ENCODE peak calls at places on chromosomes 16 and 17, in four cellular contexts. X, P, E and R are unnamed samples.

GRCh38 chr17:35344262-35344661 is 29.2 kb downstream of the SLFN11 start:
- DNase-seq in X (no peak), P (no peak), E (no peak), R (no peak)

GRCh38 chr16:27169511-27170071 is 33.7 kb upstream of the KDM8 start:
- DNase-seq in X (no peak), P (no peak), E (peak; percentile 53), R (no peak)

GRCh38 chr16:69105501-69106361 is at the start of gene HAS3:
- DNase-seq in X (peak; percentile 67), P (peak; percentile 74), E (peak; percentile 34), R (peak; percentile 83)

GRCh38 chr16:9138021-9138680 is 46.7 kb downstream of the HAPSTR1 start:
- DNase-seq in X (no peak), P (no peak), E (no peak), R (no peak)

GRCh38 chr16:12763517-12763916 is 40.2 kb downstream of the CPPED1 start:
- DNase-seq in X (no peak), P (no peak), E (peak; percentile 65), R (no peak)

GRCh38 chr16:11914759-11915643 is 755 bp downstream of the GSPT1 start:
- DNase-seq in X (peak; percentile 24), P (peak; percentile 22), E (no peak), R (peak; percentile 75)

GRCh38 chr16:80924372-80924978 is 82.2 kb downstream of the CMC2 start:
- DNase-seq in X (peak; percentile 76), P (peak; percentile 87), E (peak; percentile 54), R (peak; percentile 72)

GRCh38 chr17:28547623-28548416 is 4.6 kb downstream of the UNC119 start:
- DNase-seq in X (peak; percentile 71), P (peak; percentile 93), E (peak; percentile 60), R (peak; percentile 68)

GRCh38 chr16:57514891-57515600 is 21.3 kb downstream of the CCDC102A start:
- DNase-seq in X (no peak), P (no peak), E (no peak), R (no peak)

GRCh38 chr16:77290451-77291110 is 91.4 kb downstream of the SYCE1L start:
- DNase-seq in X (no peak), P (no peak), E (no peak), R (no peak)

GRCh38 chr16:79093554-79093967 is 507.0 kb downstream of the MAF start:
- DNase-seq in X (no peak), P (no peak), E (no peak), R (peak; percentile 17)

GRCh38 chr16:3029499-3030127 is 5.8 kb downstream of the THOC6 start:
- DNase-seq in X (no peak), P (no peak), E (no peak), R (peak; percentile 59)

GRCh38 chr17:45759761-45760160 is 24.4 kb upstream of the CRHR1 start:
- DNase-seq in X (peak; percentile 26), P (no peak), E (no peak), R (peak; percentile 51)

GRCh38 chr16:503150-504071 is 24.1 kb upstream of the CAPN15 start:
- DNase-seq in X (no peak), P (no peak), E (no peak), R (no peak)

GRCh38 chr17:62064029-62064790 is 868 bp downstream of the MED13 start:
- DNase-seq in X (no peak), P (no peak), E (no peak), R (no peak)

GRCh38 chr16:66905633-66906539 is 12.8 kb downstream of the CDH16 start:
- DNase-seq in X (peak; percentile 55), P (peak; percentile 55), E (peak; percentile 99), R (peak; percentile 96)

GRCh38 chr16:2686912-2687507 is 4.7 kb downstream of the KCTD5 start:
- DNase-seq in X (no peak), P (no peak), E (no peak), R (peak; percentile 9)

GRCh38 chr17:29145289-29146058 is 34.7 kb downstream of the MYO18A start:
- DNase-seq in X (peak; percentile 53), P (peak; percentile 67), E (peak; percentile 68), R (peak; percentile 65)

GRCh38 chr17:34117332-34117731 is 137.8 kb upstream of the CCL2 start:
- DNase-seq in X (no peak), P (no peak), E (no peak), R (no peak)
- TF ChIP-seq ELF4 in X (no peak), P (no peak), E (no peak), R (no peak)

DNA sequence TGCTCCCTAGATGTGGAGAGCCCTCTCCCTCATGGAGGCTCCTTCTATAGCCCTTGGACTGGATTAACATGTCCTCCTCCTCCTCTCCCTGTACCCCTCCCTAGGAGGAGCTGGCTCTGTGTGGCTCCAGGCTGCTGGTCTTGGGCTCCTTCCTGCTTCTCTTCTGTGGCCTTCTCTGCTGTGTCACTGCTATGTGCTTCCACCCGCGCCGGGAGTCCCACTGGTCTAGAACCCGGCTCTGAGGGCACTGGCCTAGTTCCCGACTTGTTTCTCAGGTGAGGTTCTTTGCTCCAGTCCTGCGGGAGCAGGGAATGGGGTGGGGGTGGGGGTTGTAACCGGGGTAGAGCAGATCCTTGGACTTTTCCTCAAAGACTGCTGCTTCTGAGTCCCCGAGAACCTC is 2.4 kb upstream of the TAOK2 start:
- DNase-seq in X (no peak), P (no peak), E (no peak), R (no peak)
- TF ChIP-seq ELF4 in X (no peak), P (no peak), E (no peak), R (no peak)

GRCh38 chr16:54118846-54119245 is 167.7 kb downstream of the IRX3 start:
- DNase-seq in X (no peak), P (no peak), E (no peak), R (no peak)
- TF ChIP-seq ELF4 in X (no peak), P (no peak), E (no peak), R (no peak)

DNA sequence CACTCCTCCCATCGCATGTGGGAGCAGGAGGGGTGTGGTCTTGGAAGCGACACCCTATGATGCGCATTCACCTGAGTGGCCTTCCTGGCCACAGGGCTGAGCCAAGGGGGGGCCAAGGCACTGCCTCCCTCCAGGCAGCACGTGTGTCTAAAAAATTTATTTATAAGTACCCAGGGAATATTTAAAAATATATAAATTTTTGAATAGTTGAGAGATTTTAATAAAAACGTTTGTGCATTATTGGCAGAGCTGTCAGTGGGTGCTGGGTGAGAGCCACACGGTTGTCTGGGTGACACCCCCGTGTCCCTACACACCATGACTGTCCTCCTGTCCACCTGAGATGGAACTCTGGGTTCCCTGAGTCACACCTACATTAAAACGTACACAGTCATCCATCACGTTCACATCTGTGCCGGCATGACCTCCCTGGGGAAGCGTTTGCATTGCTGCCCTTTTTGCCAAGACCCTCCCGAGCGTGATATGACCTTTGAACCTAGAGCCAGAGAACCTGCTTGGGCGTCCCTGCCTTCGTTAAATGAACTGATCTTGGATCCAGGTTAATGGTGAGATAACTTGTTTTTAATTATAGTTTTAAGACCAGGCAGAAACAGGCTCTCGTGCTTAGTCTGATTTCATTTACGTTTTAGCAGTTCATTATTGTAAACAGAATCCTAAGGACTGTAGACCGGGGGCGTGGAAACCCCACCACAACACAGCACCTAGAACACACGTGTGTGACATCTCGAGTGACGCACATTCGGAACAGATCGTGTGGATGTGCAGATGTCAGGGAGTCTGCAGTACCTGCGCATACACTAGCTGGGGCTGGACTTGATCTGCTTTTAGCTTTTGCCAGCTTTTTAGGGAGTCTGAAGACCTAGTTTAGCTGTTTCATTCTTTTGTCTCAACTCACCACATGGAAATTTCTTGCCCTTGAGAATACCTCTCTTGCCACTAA is 192.8 kb upstream of the CHMP6 start:
- DNase-seq in X (no peak), P (no peak), E (no peak), R (peak; percentile 54)
- TF ChIP-seq ELF4 in X (no peak), P (no peak), E (no peak), R (no peak)

GRCh38 chr17:77957869-77958715 is at the start of gene TNRC6C:
- DNase-seq in X (peak; percentile 99), P (peak; percentile 100), E (peak; percentile 98), R (peak; percentile 99)

GRCh38 chr17:77961741-77962140 is 3.2 kb downstream of the TNRC6C start:
- DNase-seq in X (no peak), P (no peak), E (no peak), R (no peak)

GRCh38 chr17:77959216-77959925 is 868 bp downstream of the TNRC6C start:
- DNase-seq in X (no peak), P (no peak), E (no peak), R (peak; percentile 65)

GRCh38 chr17:77958716-77959215 is 263 bp downstream of the TNRC6C start:
- DNase-seq in X (no peak), P (no peak), E (no peak), R (no peak)

DNA sequence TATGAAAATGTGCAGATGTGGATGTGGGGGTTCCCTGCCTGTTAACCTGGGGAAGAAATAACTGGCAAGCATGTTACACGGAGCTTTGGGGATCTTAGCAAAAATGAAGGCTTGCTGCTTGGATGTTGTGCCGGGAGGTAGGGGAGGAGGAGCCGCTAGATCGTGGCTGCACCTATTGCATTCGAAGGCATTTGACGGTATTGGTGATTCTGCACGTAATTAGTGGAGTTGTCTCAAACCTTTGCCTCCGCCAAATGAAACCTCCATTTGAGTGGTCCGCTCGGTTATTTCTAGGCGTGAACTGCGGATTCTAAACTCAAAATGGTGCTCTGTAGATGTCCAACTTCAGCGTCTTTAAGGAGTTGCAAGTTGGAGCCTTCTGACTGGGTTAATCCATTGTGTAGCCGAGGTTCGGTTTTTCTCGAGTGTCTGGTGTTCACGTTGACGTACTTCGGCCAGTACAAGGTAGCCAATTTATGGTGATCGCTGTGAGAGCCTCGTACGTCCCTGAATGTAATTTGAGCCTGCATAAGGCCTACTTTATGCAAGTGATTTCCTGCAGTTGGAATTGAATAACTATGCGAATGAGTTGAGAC is 1.5 kb downstream of the TNRC6C start:
- DNase-seq in X (peak; percentile 20), P (no peak), E (no peak), R (peak; percentile 19)
- TF ChIP-seq ELF4 in X (no peak), P (no peak), E (no peak), R (no peak)

GRCh38 chr17:77862890-77863813 is 95.4 kb upstream of the TNRC6C start:
- DNase-seq in X (no peak), P (no peak), E (no peak), R (no peak)

GRCh38 chr17:77865716-77866115 is 92.8 kb upstream of the TNRC6C start:
- DNase-seq in X (no peak), P (no peak), E (no peak), R (no peak)

GRCh38 chr17:77864234-77865108 is 94.0 kb upstream of the TNRC6C start:
- DNase-seq in X (no peak), P (no peak), E (no peak), R (no peak)

GRCh38 chr17:77863814-77864161 is 94.7 kb upstream of the TNRC6C start:
- DNase-seq in X (no peak), P (no peak), E (peak; percentile 24), R (peak; percentile 69)

DNA sequence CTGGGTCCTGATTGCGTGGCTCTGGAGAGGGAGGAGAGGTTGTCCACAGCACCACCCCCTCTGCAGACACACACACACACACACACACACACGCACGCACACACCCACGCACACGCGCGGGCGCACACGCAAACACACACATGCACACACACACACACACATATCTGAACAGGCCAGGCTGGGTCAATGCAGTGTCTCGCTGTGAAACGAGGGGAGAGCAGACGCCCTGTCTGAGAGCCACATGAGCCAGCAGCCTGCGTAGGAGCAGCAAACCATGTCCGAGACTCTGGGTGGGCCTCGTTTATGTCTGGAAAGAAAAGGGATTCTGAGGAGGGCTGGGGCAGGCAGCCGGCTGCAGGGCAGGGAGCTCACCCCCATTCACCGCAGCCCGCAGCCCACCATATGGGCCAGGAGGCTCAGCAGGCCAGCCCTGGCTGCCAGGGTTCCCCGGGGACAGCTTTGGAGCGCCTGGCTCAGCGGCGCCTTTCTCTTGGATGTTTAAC is 93.3 kb upstream of the TNRC6C start:
- DNase-seq in X (no peak), P (no peak), E (no peak), R (no peak)
- TF ChIP-seq ELF4 in X (no peak), P (no peak), E (no peak), R (no peak)